ENCODE peak calls at places on chromosomes 12 and 14, in seven cellular contexts. N is neural progenitor cell, C is lower lobe of right lung, K is A549, F is gastrocnemius medialis, B is cardiac muscle cell, R is SK-N-SH. T is an unnamed sample.

GRCh38 chr12:81461163-81461562 is 298.0 kb downstream of the PPFIA2 start:
- DNase-seq in C (no peak), B (no peak), K (no peak), F (no peak), R (no peak), N (no peak), T (no peak)

GRCh38 chr14:49464885-49465284 is 121.3 kb downstream of the RPS29 start:
- DNase-seq in B (peak; percentile 4), K (peak; percentile 15), N (peak; percentile 72), F (no peak), R (peak; percentile 5), C (no peak), T (no peak)

GRCh38 chr12:49622501-49623141 is 740 bp upstream of the PRPF40B start:
- DNase-seq in R (no peak), N (peak; percentile 58), C (no peak), B (no peak), F (peak; percentile 35), K (peak; percentile 60), T (no peak)

GRCh38 chr14:54572316-54572715 is 5.4 kb downstream of the SAMD4A start:
- DNase-seq in K (no peak), F (no peak), C (no peak), N (peak; percentile 65), R (peak; percentile 34), B (peak; percentile 41), T (no peak)

GRCh38 chr12:33834672-33835071 is 187.6 kb upstream of the ALG10 start:
- DNase-seq in R (no peak), C (no peak), B (no peak), F (no peak), K (no peak), N (no peak), T (no peak)

GRCh38 chr14:42475289-42475688 is 868.6 kb downstream of the LRFN5 start:
- DNase-seq in R (no peak), N (peak; percentile 1), K (no peak), B (no peak), C (no peak), F (no peak), T (no peak)

GRCh38 chr12:96258451-96258933 is 64.3 kb downstream of the ELK3 start:
- DNase-seq in N (peak; percentile 66), R (no peak), K (no peak), B (peak; percentile 95), F (no peak), C (no peak), T (no peak)

GRCh38 chr14:54782803-54783659 is 119.6 kb downstream of the GCH1 start:
- DNase-seq in C (peak; percentile 66), N (peak; percentile 35), B (no peak), F (no peak), R (no peak), K (no peak), T (peak; percentile 73)

GRCh38 chr14:56205906-56206305 is 87.7 kb downstream of the PELI2 start:
- DNase-seq in C (no peak), F (no peak), B (no peak), R (no peak), K (no peak), N (no peak), T (no peak)

GRCh38 chr14:56208520-56208919 is 90.3 kb downstream of the PELI2 start:
- DNase-seq in N (no peak), F (no peak), B (no peak), C (no peak), K (no peak), R (no peak), T (no peak)

GRCh38 chr14:56210570-56210969 is 92.4 kb downstream of the PELI2 start:
- DNase-seq in R (no peak), C (no peak), F (no peak), N (no peak), K (no peak), B (no peak), T (no peak)

GRCh38 chr14:56206576-56206975 is 88.4 kb downstream of the PELI2 start:
- DNase-seq in B (no peak), F (no peak), N (no peak), K (no peak), R (no peak), C (no peak), T (no peak)

DNA sequence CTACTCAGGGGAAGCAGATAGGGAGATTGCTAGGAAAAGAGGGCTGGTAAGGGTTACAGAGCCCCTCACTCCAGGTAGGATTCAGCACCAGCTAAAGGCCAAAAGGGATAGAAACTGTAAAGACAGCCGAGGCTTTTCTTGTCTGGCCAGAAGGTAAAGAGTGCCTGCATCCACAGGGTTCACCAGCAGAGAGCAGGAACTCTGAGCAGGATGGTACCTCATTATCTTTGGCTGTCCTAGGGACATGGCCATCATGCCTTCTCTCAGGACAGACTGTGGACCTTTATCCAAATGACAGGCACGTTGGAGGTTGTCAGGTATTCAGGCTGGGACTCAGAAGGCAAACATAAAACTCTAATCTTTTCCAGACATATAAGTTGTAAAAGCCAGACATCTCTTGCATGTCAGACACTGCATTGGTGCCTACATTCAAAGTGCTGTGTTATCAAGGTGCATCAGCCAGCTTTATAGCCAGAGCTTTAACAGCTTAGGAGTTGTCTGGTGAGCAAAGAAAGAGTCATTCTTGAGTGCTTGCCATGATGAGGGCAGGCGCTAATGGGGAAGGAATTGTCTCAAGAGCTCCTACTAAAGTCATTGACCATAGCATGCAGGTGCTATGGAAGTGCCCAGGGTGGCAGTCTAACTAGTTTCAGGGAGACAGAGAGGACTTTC is 89.6 kb downstream of the PELI2 start:
- DNase-seq in F (no peak), C (no peak), B (no peak), K (no peak), R (no peak), N (no peak), T (no peak)
- H3K4me1 ChIP-seq in F (no peaks in the 10 kb centered on the region), C (peaks cover 14% of the 10 kb centered on the region), B (no peaks in the 10 kb centered on the region), K (peaks cover 16% of the 10 kb centered on the region), R (no peaks in the 10 kb centered on the region), N (peaks cover 35% of the 10 kb centered on the region), T (peaks cover 2% of the 10 kb centered on the region)

GRCh38 chr14:22188346-22188745 is 400.7 kb downstream of the DAD1 start:
- DNase-seq in N (no peak), C (no peak), B (no peak), F (no peak), K (no peak), R (no peak), T (no peak)

GRCh38 chr14:22185191-22185590 is 403.8 kb downstream of the DAD1 start:
- DNase-seq in K (no peak), C (no peak), B (peak; percentile 6), F (no peak), R (no peak), N (no peak), T (no peak)

GRCh38 chr14:22179190-22179589 is 409.8 kb downstream of the DAD1 start:
- DNase-seq in K (no peak), R (no peak), B (no peak), F (no peak), N (no peak), C (no peak), T (no peak)

GRCh38 chr14:22180045-22180444 is 409.0 kb downstream of the DAD1 start:
- DNase-seq in F (no peak), C (no peak), B (no peak), N (peak; percentile 54), R (no peak), K (no peak), T (no peak)

DNA sequence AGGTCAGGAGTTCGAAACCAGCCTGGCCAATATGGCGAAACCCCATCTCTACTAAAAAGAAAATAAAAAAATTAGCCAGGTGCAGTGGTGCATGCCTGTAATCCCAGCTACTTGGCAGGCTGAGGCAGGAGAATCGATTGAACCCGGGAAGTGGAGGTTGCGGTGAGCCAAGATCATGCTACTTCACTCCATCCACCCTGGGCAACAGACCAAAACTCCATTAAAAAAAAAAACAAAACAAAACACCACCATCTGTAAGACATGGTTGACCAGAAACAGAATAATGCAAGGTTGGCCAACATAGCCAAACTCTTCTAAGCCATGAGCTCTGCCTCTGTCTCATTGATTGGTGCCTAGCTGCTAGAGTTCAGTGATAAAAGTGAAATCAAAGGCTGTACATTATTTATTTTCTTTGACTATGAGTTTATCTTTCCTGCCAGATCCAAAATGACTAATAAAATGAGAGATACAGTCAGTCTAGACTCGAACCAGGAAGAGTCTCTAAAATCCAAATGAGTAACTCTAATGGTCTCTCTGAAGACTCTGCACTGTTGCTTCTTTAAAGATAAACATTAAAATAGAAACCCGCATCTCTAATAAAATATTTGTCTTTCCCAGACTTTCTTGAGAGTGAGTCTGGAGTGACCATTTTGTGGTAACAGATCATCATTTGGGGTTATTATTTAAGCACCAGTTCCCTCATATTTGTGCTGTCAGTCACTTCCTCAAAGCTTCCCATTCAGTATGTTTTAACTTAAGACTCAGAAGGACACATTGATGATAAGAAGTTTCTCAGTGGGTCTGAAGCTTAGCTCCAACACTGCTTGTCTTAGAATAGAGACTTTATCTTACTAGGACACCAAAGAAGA is 404.6 kb downstream of the DAD1 start:
- DNase-seq in B (no peak), C (no peak), R (no peak), N (no peak), K (no peak), F (no peak), T (no peak)
- H3K27ac ChIP-seq in B (no peak overlapping the region), C (no peak overlapping the region), R (no peak overlapping the region), N (no peak overlapping the region), K (no peak overlapping the region), F (no peak overlapping the region), T (no peak overlapping the region)

GRCh38 chr12:44873898-44874297 is 2.2 kb downstream of the NELL2 start:
- DNase-seq in F (no peak), R (peak; percentile 20), K (no peak), C (no peak), N (no peak), B (peak; percentile 8), T (no peak)

GRCh38 chr12:44874981-44875416 is 1.1 kb downstream of the NELL2 start:
- DNase-seq in R (peak; percentile 23), N (peak; percentile 63), K (no peak), F (no peak), C (no peak), B (no peak), T (no peak)

GRCh38 chr12:44875417-44875953 is 630 bp downstream of the NELL2 start:
- DNase-seq in F (no peak), C (no peak), K (no peak), N (peak; percentile 62), R (peak; percentile 55), B (no peak), T (no peak)

GRCh38 chr12:44875954-44876553 is at the start of gene NELL2:
- DNase-seq in C (peak; percentile 47), K (peak; percentile 49), F (no peak), B (peak; percentile 38), R (peak; percentile 83), N (peak; percentile 95), T (no peak)

DNA sequence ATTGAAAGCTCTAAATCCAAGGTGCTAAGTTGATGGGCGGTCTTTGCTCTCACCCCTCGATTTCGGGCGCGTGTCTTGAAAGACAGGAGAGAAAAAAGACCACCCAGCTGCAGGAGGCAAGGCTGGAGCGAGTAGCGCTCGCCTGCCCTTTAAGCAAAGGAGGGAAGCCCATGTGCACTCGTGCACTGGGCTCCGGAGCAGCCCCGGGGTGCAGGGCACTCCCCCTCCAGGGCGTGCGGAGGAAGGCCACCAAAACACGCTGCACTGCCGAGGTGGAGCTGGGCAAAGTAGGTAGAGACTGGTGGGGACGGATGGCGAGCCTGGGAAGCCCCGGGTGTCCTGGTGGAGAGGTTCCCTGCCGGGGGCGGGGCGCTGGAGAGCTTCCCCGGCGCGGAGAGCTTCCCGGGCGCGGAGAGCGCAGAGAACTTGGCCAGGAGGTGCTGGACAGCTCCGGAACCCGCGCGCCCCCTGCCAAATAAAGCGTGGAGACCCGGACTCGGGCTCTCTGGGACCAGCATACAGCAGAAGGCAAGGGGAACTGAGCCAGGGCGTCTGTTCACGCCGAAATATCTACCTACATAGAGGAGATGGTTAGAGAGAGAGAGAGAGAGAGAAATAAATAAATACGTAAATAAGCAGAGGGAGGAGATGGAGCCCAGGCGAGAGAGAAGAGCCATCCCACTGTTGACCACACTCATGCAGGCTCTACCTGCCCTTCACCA is 600 bp upstream of the NELL2 start:
- DNase-seq in N (peak; percentile 85), B (peak; percentile 30), C (no peak), R (peak; percentile 82), K (peak; percentile 46), F (no peak), T (no peak)
- TF ChIP-seq CTCF in N (peak; percentile 35), B (no peak), C (no peak), R (peak; percentile 11), K (no peak), F (no peak), T (no peak)

GRCh38 chr12:110741795-110742717 is 635 bp downstream of the PPP1CC start:
- DNase-seq in B (peak; percentile 37), C (peak; percentile 56), K (no peak), N (peak; percentile 79), R (peak; percentile 22), F (peak; percentile 21), T (no peak)

GRCh38 chr12:110743571-110744093 is 941 bp upstream of the PPP1CC start:
- DNase-seq in C (peak; percentile 72), R (peak; percentile 24), B (peak; percentile 56), N (peak; percentile 38), K (no peak), F (peak; percentile 21), T (peak; percentile 64)

GRCh38 chr12:110744176-110744575 is 1.5 kb upstream of the PPP1CC start:
- DNase-seq in R (no peak), N (peak; percentile 13), K (no peak), B (peak; percentile 53), C (no peak), F (no peak), T (peak; percentile 66)

GRCh38 chr12:110741371-110741770 is 1.3 kb downstream of the PPP1CC start:
- DNase-seq in N (no peak), C (no peak), B (peak; percentile 23), F (no peak), R (no peak), K (no peak), T (no peak)

GRCh38 chr12:110742718-110743570 is at the start of gene PPP1CC:
- DNase-seq in R (peak; percentile 98), K (peak; percentile 87), B (peak; percentile 96), C (peak; percentile 96), F (peak; percentile 92), N (peak; percentile 99), T (peak; percentile 97)
- H3K4me1 ChIP-seq in R (peaks cover 29% of the 10 kb centered on the region), K (peaks cover 52% of the 10 kb centered on the region), B (peaks cover 43% of the 10 kb centered on the region), C (peaks cover 52% of the 10 kb centered on the region), F (peaks cover 48% of the 10 kb centered on the region), N (peaks cover 43% of the 10 kb centered on the region), T (peaks cover 27% of the 10 kb centered on the region)

T was measured in ascending aorta.